ENCODE peak calls at places on chromosome 18, in six cellular contexts. L is heart left ventricle; I is GM10248; Z is A549; Y is fibroblast of the aortic adventitia; M is stimulated activated CD8-positive, alpha-beta memory T cell treated with anti-CD3 and anti-CD28 coated beads, Interleukin-12 subunit alpha, Interleukin-12 subunit beta, amount 100 ng/mL, for 1 hour. J is an unnamed sample.

GRCh38 chr18:60452424-60452823 is 79.8 kb upstream of the MC4R start:
- DNase-seq in Z (no peak), L (no peak), I (no peak), M (no peak), Y (peak; percentile 20), J (no peak)

GRCh38 chr18:37188016-37188791 is 359.3 kb downstream of the KIAA1328 start:
- DNase-seq in I (no peak), L (no peak), M (no peak), Z (no peak), Y (no peak), J (peak; percentile 3)

GRCh38 chr18:46759885-46760284 is 3.0 kb upstream of the ST8SIA5 start:
- DNase-seq in Y (no peak), Z (no peak), L (no peak), M (no peak), I (no peak), J (peak; percentile 59)

GRCh38 chr18:76602169-76602568 is 107.1 kb upstream of the ZNF516 start:
- DNase-seq in L (no peak), I (no peak), M (no peak), Y (no peak), Z (no peak), J (no peak)

GRCh38 chr18:37987901-37988300 is 422.3 kb upstream of the CELF4 start:
- DNase-seq in Z (no peak), I (no peak), Y (no peak), L (no peak), M (no peak), J (no peak)

GRCh38 chr18:7459851-7460774 is 107.0 kb upstream of the PTPRM start:
- DNase-seq in I (no peak), Z (no peak), Y (no peak), M (no peak), L (peak; percentile 48), J (no peak)

GRCh38 chr18:39414009-39414700 is 1848.6 kb upstream of the CELF4 start:
- DNase-seq in L (no peak), I (no peak), Y (peak; percentile 35), Z (peak; percentile 7), M (no peak), J (no peak)

GRCh38 chr18:58088723-58089074 is 44.7 kb downstream of the NEDD4L start:
- DNase-seq in I (no peak), Z (no peak), L (no peak), Y (no peak), M (no peak), J (no peak)

GRCh38 chr18:44638811-44639210 is 41.9 kb upstream of the SETBP1 start:
- DNase-seq in Y (no peak), Z (no peak), L (no peak), M (no peak), I (no peak), J (no peak)

GRCh38 chr18:58105206-58105907 is 61.3 kb downstream of the NEDD4L start:
- DNase-seq in I (no peak), M (no peak), L (no peak), Z (no peak), Y (peak; percentile 15), J (no peak)

GRCh38 chr18:55323051-55323994 is 264.7 kb downstream of the TCF4 start:
- DNase-seq in M (no peak), Y (peak; percentile 59), Z (no peak), I (no peak), L (no peak), J (peak; percentile 83)

GRCh38 chr18:74314759-74315463 is 728 bp upstream of the C18orf63 start:
- DNase-seq in M (no peak), I (no peak), Y (no peak), Z (no peak), L (peak; percentile 39), J (no peak)

GRCh38 chr18:75896865-75897264 is 469.4 kb upstream of the SMIM21 start:
- DNase-seq in Y (no peak), M (no peak), Z (peak; percentile 16), L (no peak), I (no peak), J (no peak)

GRCh38 chr18:47882641-47883040 is 47.8 kb downstream of the SMAD2 start:
- DNase-seq in I (no peak), Y (peak; percentile 43), Z (no peak), L (no peak), M (no peak), J (no peak)

GRCh38 chr18:79935098-79935480 is 16.4 kb downstream of the SLC66A2 start:
- DNase-seq in M (no peak), Z (no peak), I (no peak), L (no peak), Y (no peak), J (no peak)